ENCODE peak calls at places on chromosomes 12 and 14, in eight cellular contexts. One of them, this sample, is unnamed.

GRCh38 chr14:20195911-20196310 is 5.2 kb downstream of the OR11G2 start:
- DNase-seq in endothelial cell: no peak
- DNase-seq in left lung: no peak
- DNase-seq in CD4-positive, alpha-beta T cell: no peak
- DNase-seq in nephron progenitor cell: no peak
- DNase-seq in astrocyte: no peak
- DNase-seq in hepatocyte: no peak
- DNase-seq in mucosa of descending colon: no peak
- DNase-seq in this sample: no peak

GRCh38 chr14:95707327-95707726 is 6.6 kb downstream of the TCL1A start:
- DNase-seq in endothelial cell: no peak
- DNase-seq in left lung: no peak
- DNase-seq in CD4-positive, alpha-beta T cell: no peak
- DNase-seq in nephron progenitor cell: no peak
- DNase-seq in astrocyte: no peak
- DNase-seq in hepatocyte: no peak
- DNase-seq in mucosa of descending colon: no peak
- DNase-seq in this sample: no peak

GRCh38 chr14:71497645-71498086 is 434.6 kb upstream of the RGS6 start:
- DNase-seq in endothelial cell: no peak
- DNase-seq in left lung: no peak
- DNase-seq in CD4-positive, alpha-beta T cell: no peak
- DNase-seq in nephron progenitor cell: no peak
- DNase-seq in astrocyte: peak; percentile 87
- DNase-seq in hepatocyte: no peak
- DNase-seq in mucosa of descending colon: no peak
- DNase-seq in this sample: no peak

GRCh38 chr12:57008113-57008687 is 1.9 kb upstream of the ZBTB39 start:
- DNase-seq in endothelial cell: no peak
- DNase-seq in left lung: no peak
- DNase-seq in CD4-positive, alpha-beta T cell: no peak
- DNase-seq in nephron progenitor cell: no peak
- DNase-seq in astrocyte: peak; percentile 41
- DNase-seq in hepatocyte: peak; percentile 75
- DNase-seq in mucosa of descending colon: peak; percentile 25
- DNase-seq in this sample: peak; percentile 32

GRCh38 chr12:7387289-7387688 is 56.7 kb downstream of the CD163L1 start:
- DNase-seq in endothelial cell: no peak
- DNase-seq in left lung: no peak
- DNase-seq in CD4-positive, alpha-beta T cell: no peak
- DNase-seq in nephron progenitor cell: no peak
- DNase-seq in astrocyte: no peak
- DNase-seq in hepatocyte: no peak
- DNase-seq in mucosa of descending colon: no peak
- DNase-seq in this sample: no peak

GRCh38 chr12:100789146-100789545 is 5.4 kb upstream of the ANO4 start:
- DNase-seq in endothelial cell: no peak
- DNase-seq in left lung: no peak
- DNase-seq in CD4-positive, alpha-beta T cell: no peak
- DNase-seq in nephron progenitor cell: no peak
- DNase-seq in astrocyte: peak; percentile 60
- DNase-seq in hepatocyte: no peak
- DNase-seq in mucosa of descending colon: no peak
- DNase-seq in this sample: no peak

GRCh38 chr14:102013669-102014200 is 49.4 kb downstream of the DYNC1H1 start:
- DNase-seq in endothelial cell: no peak
- DNase-seq in left lung: no peak
- DNase-seq in CD4-positive, alpha-beta T cell: no peak
- DNase-seq in nephron progenitor cell: no peak
- DNase-seq in astrocyte: no peak
- DNase-seq in hepatocyte: no peak
- DNase-seq in mucosa of descending colon: no peak
- DNase-seq in this sample: no peak

GRCh38 chr12:26628234-26628633 is 204.8 kb downstream of the ITPR2 start:
- DNase-seq in endothelial cell: no peak
- DNase-seq in left lung: no peak
- DNase-seq in CD4-positive, alpha-beta T cell: no peak
- DNase-seq in nephron progenitor cell: no peak
- DNase-seq in astrocyte: peak; percentile 33
- DNase-seq in hepatocyte: no peak
- DNase-seq in mucosa of descending colon: no peak
- DNase-seq in this sample: no peak

GRCh38 chr14:24913746-24914145 is 136.2 kb downstream of the STXBP6 start:
- DNase-seq in endothelial cell: no peak
- DNase-seq in left lung: no peak
- DNase-seq in CD4-positive, alpha-beta T cell: no peak
- DNase-seq in nephron progenitor cell: no peak
- DNase-seq in astrocyte: no peak
- DNase-seq in hepatocyte: no peak
- DNase-seq in mucosa of descending colon: no peak
- DNase-seq in this sample: no peak

GRCh38 chr14:35814371-35815005 is 5.4 kb upstream of the RALGAPA1 start:
- DNase-seq in endothelial cell: peak; percentile 82
- DNase-seq in left lung: no peak
- DNase-seq in CD4-positive, alpha-beta T cell: peak; percentile 69
- DNase-seq in nephron progenitor cell: peak; percentile 76
- DNase-seq in astrocyte: peak; percentile 8
- DNase-seq in hepatocyte: peak; percentile 69
- DNase-seq in mucosa of descending colon: peak; percentile 83
- DNase-seq in this sample: peak; percentile 82

GRCh38 chr14:93702946-93703345 is 85.3 kb downstream of the PRIMA1 start:
- DNase-seq in endothelial cell: no peak
- DNase-seq in left lung: no peak
- DNase-seq in CD4-positive, alpha-beta T cell: no peak
- DNase-seq in nephron progenitor cell: no peak
- DNase-seq in astrocyte: no peak
- DNase-seq in hepatocyte: no peak
- DNase-seq in mucosa of descending colon: no peak
- DNase-seq in this sample: no peak

GRCh38 chr12:121061831-121062230 is 22.8 kb upstream of the OASL start:
- DNase-seq in endothelial cell: no peak
- DNase-seq in left lung: no peak
- DNase-seq in CD4-positive, alpha-beta T cell: no peak
- DNase-seq in nephron progenitor cell: no peak
- DNase-seq in astrocyte: no peak
- DNase-seq in hepatocyte: no peak
- DNase-seq in mucosa of descending colon: no peak
- DNase-seq in this sample: no peak

GRCh38 chr12:77118696-77119095 is 53.3 kb upstream of the E2F7 start:
- DNase-seq in endothelial cell: no peak
- DNase-seq in left lung: no peak
- DNase-seq in CD4-positive, alpha-beta T cell: no peak
- DNase-seq in nephron progenitor cell: no peak
- DNase-seq in astrocyte: peak; percentile 46
- DNase-seq in hepatocyte: no peak
- DNase-seq in mucosa of descending colon: no peak
- DNase-seq in this sample: no peak

GRCh38 chr12:108621161-108621560 is 12.5 kb downstream of the SELPLG start:
- DNase-seq in endothelial cell: no peak
- DNase-seq in left lung: no peak
- DNase-seq in CD4-positive, alpha-beta T cell: no peak
- DNase-seq in nephron progenitor cell: no peak
- DNase-seq in astrocyte: no peak
- DNase-seq in hepatocyte: no peak
- DNase-seq in mucosa of descending colon: no peak
- DNase-seq in this sample: no peak

GRCh38 chr12:5512585-5512970 is 80.7 kb downstream of the NTF3 start:
- DNase-seq in endothelial cell: no peak
- DNase-seq in left lung: no peak
- DNase-seq in CD4-positive, alpha-beta T cell: no peak
- DNase-seq in nephron progenitor cell: peak; percentile 15
- DNase-seq in astrocyte: no peak
- DNase-seq in hepatocyte: no peak
- DNase-seq in mucosa of descending colon: no peak
- DNase-seq in this sample: no peak

GRCh38 chr12:59070534-59070933 is 150.2 kb upstream of the LRIG3 start:
- DNase-seq in endothelial cell: no peak
- DNase-seq in left lung: no peak
- DNase-seq in CD4-positive, alpha-beta T cell: no peak
- DNase-seq in nephron progenitor cell: no peak
- DNase-seq in astrocyte: peak; percentile 48
- DNase-seq in hepatocyte: no peak
- DNase-seq in mucosa of descending colon: no peak
- DNase-seq in this sample: no peak

DNA sequence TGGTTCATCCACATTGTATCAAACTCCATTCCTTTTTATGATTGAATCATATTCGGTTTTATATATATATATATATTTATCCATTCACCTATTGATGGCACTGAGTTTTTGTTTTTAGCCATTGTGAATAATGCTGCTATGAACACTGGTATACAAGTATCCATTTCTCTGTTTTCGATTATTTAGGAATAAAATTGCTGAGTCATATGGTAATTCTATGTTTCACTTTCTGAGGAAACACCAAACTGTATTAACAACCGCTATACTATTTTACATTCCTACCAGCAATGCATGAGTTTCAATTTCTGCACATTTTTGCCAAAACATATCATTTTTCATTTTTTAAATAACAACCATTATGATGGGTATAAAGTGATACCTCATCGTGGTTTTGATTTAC is 104.7 kb downstream of the C12orf42 start:
- DNase-seq in endothelial cell: no peak
- DNase-seq in left lung: no peak
- DNase-seq in CD4-positive, alpha-beta T cell: no peak
- DNase-seq in nephron progenitor cell: no peak
- DNase-seq in astrocyte: no peak
- DNase-seq in hepatocyte: no peak
- DNase-seq in mucosa of descending colon: no peak
- DNase-seq in this sample: no peak
- TF ChIP-seq CTCF in endothelial cell: no peak
- TF ChIP-seq CTCF in left lung: no peak
- TF ChIP-seq CTCF in CD4-positive, alpha-beta T cell: no peak
- TF ChIP-seq CTCF in nephron progenitor cell: no peak
- TF ChIP-seq CTCF in astrocyte: no peak
- TF ChIP-seq CTCF in hepatocyte: no peak
- TF ChIP-seq CTCF in mucosa of descending colon: no peak
- TF ChIP-seq CTCF in this sample: no peak

GRCh38 chr14:40985584-40985983 is 621.1 kb upstream of the LRFN5 start:
- DNase-seq in endothelial cell: no peak
- DNase-seq in left lung: no peak
- DNase-seq in CD4-positive, alpha-beta T cell: no peak
- DNase-seq in nephron progenitor cell: no peak
- DNase-seq in astrocyte: no peak
- DNase-seq in hepatocyte: no peak
- DNase-seq in mucosa of descending colon: no peak
- DNase-seq in this sample: no peak

GRCh38 chr14:40983604-40984003 is 623.1 kb upstream of the LRFN5 start:
- DNase-seq in endothelial cell: no peak
- DNase-seq in left lung: no peak
- DNase-seq in CD4-positive, alpha-beta T cell: no peak
- DNase-seq in nephron progenitor cell: no peak
- DNase-seq in astrocyte: peak; percentile 28
- DNase-seq in hepatocyte: no peak
- DNase-seq in mucosa of descending colon: no peak
- DNase-seq in this sample: no peak

GRCh38 chr14:40989260-40989659 is 617.4 kb upstream of the LRFN5 start:
- DNase-seq in endothelial cell: no peak
- DNase-seq in left lung: no peak
- DNase-seq in CD4-positive, alpha-beta T cell: no peak
- DNase-seq in nephron progenitor cell: no peak
- DNase-seq in astrocyte: no peak
- DNase-seq in hepatocyte: no peak
- DNase-seq in mucosa of descending colon: no peak
- DNase-seq in this sample: no peak

DNA sequence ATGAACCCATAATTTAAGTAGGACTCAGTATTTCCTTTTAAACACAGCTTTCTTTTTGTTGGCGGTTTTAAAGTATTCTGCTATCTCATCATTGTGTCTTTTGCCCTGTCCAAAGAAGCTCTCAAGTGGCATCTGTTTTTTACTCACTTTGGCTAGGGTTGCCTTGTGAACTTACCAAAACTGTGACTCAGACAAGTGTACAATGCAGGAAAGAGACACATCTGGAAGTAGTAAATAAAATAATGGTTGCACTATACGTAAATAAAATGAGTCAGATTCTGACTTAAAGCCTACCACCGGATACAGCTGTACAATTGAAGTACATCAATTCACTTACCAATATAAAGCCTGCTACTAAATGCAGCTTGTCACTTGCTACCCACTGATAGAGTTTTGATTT is 619.2 kb upstream of the LRFN5 start:
- DNase-seq in endothelial cell: no peak
- DNase-seq in left lung: no peak
- DNase-seq in CD4-positive, alpha-beta T cell: no peak
- DNase-seq in nephron progenitor cell: no peak
- DNase-seq in astrocyte: no peak
- DNase-seq in hepatocyte: no peak
- DNase-seq in mucosa of descending colon: no peak
- DNase-seq in this sample: no peak
- TF ChIP-seq CTCF in endothelial cell: no peak
- TF ChIP-seq CTCF in left lung: no peak
- TF ChIP-seq CTCF in CD4-positive, alpha-beta T cell: no peak
- TF ChIP-seq CTCF in nephron progenitor cell: no peak
- TF ChIP-seq CTCF in astrocyte: no peak
- TF ChIP-seq CTCF in hepatocyte: no peak
- TF ChIP-seq CTCF in mucosa of descending colon: no peak
- TF ChIP-seq CTCF in this sample: no peak

GRCh38 chr12:92719674-92720073 is 16.9 kb downstream of the PLEKHG7 start:
- DNase-seq in endothelial cell: no peak
- DNase-seq in left lung: no peak
- DNase-seq in CD4-positive, alpha-beta T cell: no peak
- DNase-seq in nephron progenitor cell: no peak
- DNase-seq in astrocyte: peak; percentile 53
- DNase-seq in hepatocyte: no peak
- DNase-seq in mucosa of descending colon: no peak
- DNase-seq in this sample: no peak

GRCh38 chr12:92721130-92721529 is 18.3 kb downstream of the PLEKHG7 start:
- DNase-seq in endothelial cell: no peak
- DNase-seq in left lung: no peak
- DNase-seq in CD4-positive, alpha-beta T cell: no peak
- DNase-seq in nephron progenitor cell: no peak
- DNase-seq in astrocyte: peak; percentile 58
- DNase-seq in hepatocyte: no peak
- DNase-seq in mucosa of descending colon: no peak
- DNase-seq in this sample: no peak

GRCh38 chr12:92718483-92718985 is 15.7 kb downstream of the PLEKHG7 start:
- DNase-seq in endothelial cell: no peak
- DNase-seq in left lung: no peak
- DNase-seq in CD4-positive, alpha-beta T cell: no peak
- DNase-seq in nephron progenitor cell: no peak
- DNase-seq in astrocyte: no peak
- DNase-seq in hepatocyte: no peak
- DNase-seq in mucosa of descending colon: no peak
- DNase-seq in this sample: no peak

GRCh38 chr12:92715625-92716024 is 12.8 kb downstream of the PLEKHG7 start:
- DNase-seq in endothelial cell: no peak
- DNase-seq in left lung: no peak
- DNase-seq in CD4-positive, alpha-beta T cell: no peak
- DNase-seq in nephron progenitor cell: no peak
- DNase-seq in astrocyte: no peak
- DNase-seq in hepatocyte: no peak
- DNase-seq in mucosa of descending colon: no peak
- DNase-seq in this sample: no peak

GRCh38 chr12:92717202-92717601 is 14.4 kb downstream of the PLEKHG7 start:
- DNase-seq in endothelial cell: peak; percentile 39
- DNase-seq in left lung: no peak
- DNase-seq in CD4-positive, alpha-beta T cell: no peak
- DNase-seq in nephron progenitor cell: no peak
- DNase-seq in astrocyte: peak; percentile 2
- DNase-seq in hepatocyte: no peak
- DNase-seq in mucosa of descending colon: no peak
- DNase-seq in this sample: peak; percentile 12
- TF ChIP-seq CTCF in endothelial cell: peak; percentile 62
- TF ChIP-seq CTCF in left lung: peak; percentile 41
- TF ChIP-seq CTCF in CD4-positive, alpha-beta T cell: no peak
- TF ChIP-seq CTCF in nephron progenitor cell: no peak
- TF ChIP-seq CTCF in astrocyte: peak; percentile 17
- TF ChIP-seq CTCF in hepatocyte: peak; percentile 12
- TF ChIP-seq CTCF in mucosa of descending colon: no peak
- TF ChIP-seq CTCF in this sample: no peak

GRCh38 chr12:24109381-24110039 is 160.0 kb upstream of the SOX5 start:
- DNase-seq in endothelial cell: no peak
- DNase-seq in left lung: no peak
- DNase-seq in CD4-positive, alpha-beta T cell: no peak
- DNase-seq in nephron progenitor cell: no peak
- DNase-seq in astrocyte: peak; percentile 16
- DNase-seq in hepatocyte: peak; percentile 33
- DNase-seq in mucosa of descending colon: no peak
- DNase-seq in this sample: no peak
- TF ChIP-seq CTCF in endothelial cell: peak; percentile 48
- TF ChIP-seq CTCF in left lung: peak; percentile 37
- TF ChIP-seq CTCF in CD4-positive, alpha-beta T cell: no peak
- TF ChIP-seq CTCF in nephron progenitor cell: peak; percentile 54
- TF ChIP-seq CTCF in astrocyte: peak; percentile 79
- TF ChIP-seq CTCF in hepatocyte: peak; percentile 69
- TF ChIP-seq CTCF in mucosa of descending colon: no peak
- TF ChIP-seq CTCF in this sample: peak; percentile 24

This sample was measured in Calu3.